ENCODE peak calls at places on chromosomes 6 and 20, in seven cellular contexts. O is brain microvascular endothelial cell, H is prostate gland, U is esophagus squamous epithelium, E is neural progenitor cell, X is kidney epithelial cell, R is A549. L is an unnamed sample.

GRCh38 chr6:168093634-168094033 is 14.6 kb upstream of the FRMD1 start:
- DNase-seq in O (no peak), H (no peak), U (no peak), E (no peak), X (no peak), R (no peak), L (no peak)

GRCh38 chr20:24991897-24992419 is 593 bp downstream of the APMAP start:
- DNase-seq in O (peak; percentile 4), H (no peak), U (no peak), E (peak; percentile 53), X (no peak), R (peak; percentile 28), L (no peak)

GRCh38 chr6:84575264-84575663 is 189.1 kb downstream of the TBX18 start:
- DNase-seq in O (peak; percentile 26), H (no peak), U (no peak), E (no peak), X (peak; percentile 81), R (no peak), L (peak; percentile 51)

GRCh38 chr20:44402391-44403193 is 47.1 kb downstream of the HNF4A start:
- DNase-seq in O (no peak), H (no peak), U (no peak), E (no peak), X (no peak), R (no peak), L (no peak)

GRCh38 chr20:57941572-57942381 is 232.0 kb upstream of the PMEPA1 start:
- DNase-seq in O (no peak), H (peak; percentile 33), U (no peak), E (no peak), X (no peak), R (no peak), L (peak; percentile 12)

GRCh38 chr6:66935612-66936011 is 1228.6 kb upstream of the EYS start:
- DNase-seq in O (no peak), H (no peak), U (no peak), E (no peak), X (no peak), R (no peak), L (no peak)

GRCh38 chr6:40782355-40782754 is 195.2 kb upstream of the LRFN2 start:
- DNase-seq in O (no peak), H (no peak), U (no peak), E (no peak), X (no peak), R (no peak), L (no peak)

GRCh38 chr6:35081426-35081851 is 59.7 kb downstream of the TCP11 start:
- DNase-seq in O (peak; percentile 46), H (no peak), U (no peak), E (no peak), X (no peak), R (no peak), L (no peak)

GRCh38 chr20:51700809-51701285 is 67.3 kb downstream of the ATP9A start:
- DNase-seq in O (peak; percentile 38), H (peak; percentile 42), U (no peak), E (peak; percentile 61), X (no peak), R (peak; percentile 52), L (peak; percentile 38)

GRCh38 chr20:34768105-34768504 is 57.3 kb downstream of the NCOA6 start:
- DNase-seq in O (peak; percentile 45), H (no peak), U (no peak), E (no peak), X (no peak), R (no peak), L (no peak)

GRCh38 chr6:128463942-128464341 is 56.5 kb downstream of the PTPRK start:
- DNase-seq in O (peak; percentile 13), H (no peak), U (no peak), E (no peak), X (no peak), R (no peak), L (peak; percentile 73)

GRCh38 chr6:39617520-39617919 is 107.7 kb downstream of the KIF6 start:
- DNase-seq in O (no peak), H (no peak), U (no peak), E (no peak), X (no peak), R (no peak), L (no peak)

GRCh38 chr6:142843344-142843743 is 101.6 kb downstream of the HIVEP2 start:
- DNase-seq in O (no peak), H (no peak), U (no peak), E (no peak), X (no peak), R (no peak), L (no peak)

GRCh38 chr6:106257195-106257594 is 68.4 kb downstream of the ATG5 start:
- DNase-seq in O (peak; percentile 52), H (no peak), U (no peak), E (no peak), X (no peak), R (no peak), L (peak; percentile 82)

GRCh38 chr6:75201076-75201475 is 4.8 kb downstream of the COL12A1 start:
- DNase-seq in O (no peak), H (no peak), U (no peak), E (no peak), X (no peak), R (no peak), L (no peak)
- H3K4me3 ChIP-seq in O (no peak overlapping the region), H (no peak overlapping the region), U (no peak overlapping the region), E (no peak overlapping the region), X (no peak overlapping the region), R (no peak overlapping the region), L (no peak overlapping the region)

DNA sequence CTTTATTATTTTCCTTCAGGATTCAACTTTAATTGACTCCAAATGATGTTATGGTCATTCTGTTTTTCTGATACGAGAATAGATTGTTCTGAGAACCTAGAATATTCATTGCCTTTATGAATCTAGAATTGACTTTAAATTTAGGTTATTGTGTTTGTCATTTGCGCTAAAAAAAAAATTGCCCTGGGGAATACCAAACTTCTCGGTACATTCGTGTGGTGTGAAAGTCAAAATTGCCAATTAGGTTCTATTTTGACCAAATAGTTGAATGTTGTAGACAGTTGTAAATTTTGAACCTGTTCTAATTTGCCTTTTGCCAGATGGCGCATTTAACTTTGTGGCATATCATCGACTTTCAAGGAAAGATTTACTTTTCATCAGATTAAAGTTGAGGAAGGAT is 3.0 kb downstream of the WTAP start:
- DNase-seq in O (no peak), H (no peak), U (no peak), E (no peak), X (no peak), R (no peak), L (no peak)
- H3K4me3 ChIP-seq in O (no peak overlapping the region), H (no peak overlapping the region), U (no peak overlapping the region), E (peak overlapping the region; percentile 97), X (no peak overlapping the region), R (no peak overlapping the region), L (no peak overlapping the region)

GRCh38 chr6:124699038-124699437 is 263.2 kb upstream of the RNF217 start:
- DNase-seq in O (no peak), H (no peak), U (no peak), E (peak; percentile 6), X (no peak), R (no peak), L (no peak)
- H3K4me3 ChIP-seq in O (no peak overlapping the region), H (no peak overlapping the region), U (no peak overlapping the region), E (no peak overlapping the region), X (no peak overlapping the region), R (no peak overlapping the region), L (no peak overlapping the region)

GRCh38 chr6:1316482-1317220 is 4.8 kb downstream of the FOXQ1 start:
- DNase-seq in O (no peak), H (no peak), U (no peak), E (peak; percentile 78), X (no peak), R (no peak), L (no peak)
- H3K4me3 ChIP-seq in O (peak overlapping the region; percentile 47), H (peak overlapping the region; percentile 35), U (peak overlapping the region; percentile 33), E (peak overlapping the region; percentile 38), X (peak overlapping the region; percentile 39), R (peak overlapping the region; percentile 41), L (peak overlapping the region; percentile 53)

GRCh38 chr20:50005378-50006020 is 22.7 kb downstream of the SNAI1 start:
- DNase-seq in O (no peak), H (no peak), U (no peak), E (no peak), X (no peak), R (no peak), L (no peak)

GRCh38 chr20:50001784-50002311 is 19.1 kb downstream of the SNAI1 start:
- DNase-seq in O (no peak), H (no peak), U (no peak), E (no peak), X (peak; percentile 39), R (no peak), L (no peak)

GRCh38 chr20:50007369-50007768 is 24.6 kb downstream of the SNAI1 start:
- DNase-seq in O (no peak), H (no peak), U (no peak), E (no peak), X (no peak), R (no peak), L (no peak)

GRCh38 chr20:50003253-50003656 is 20.5 kb downstream of the SNAI1 start:
- DNase-seq in O (peak; percentile 85), H (no peak), U (no peak), E (no peak), X (peak; percentile 39), R (no peak), L (peak; percentile 97)

GRCh38 chr20:50004175-50004574 is 21.4 kb downstream of the SNAI1 start:
- DNase-seq in O (no peak), H (no peak), U (no peak), E (no peak), X (no peak), R (no peak), L (no peak)
- H3K4me3 ChIP-seq in O (no peak overlapping the region), H (no peak overlapping the region), U (no peak overlapping the region), E (no peak overlapping the region), X (no peak overlapping the region), R (no peak overlapping the region), L (no peak overlapping the region)

DNA sequence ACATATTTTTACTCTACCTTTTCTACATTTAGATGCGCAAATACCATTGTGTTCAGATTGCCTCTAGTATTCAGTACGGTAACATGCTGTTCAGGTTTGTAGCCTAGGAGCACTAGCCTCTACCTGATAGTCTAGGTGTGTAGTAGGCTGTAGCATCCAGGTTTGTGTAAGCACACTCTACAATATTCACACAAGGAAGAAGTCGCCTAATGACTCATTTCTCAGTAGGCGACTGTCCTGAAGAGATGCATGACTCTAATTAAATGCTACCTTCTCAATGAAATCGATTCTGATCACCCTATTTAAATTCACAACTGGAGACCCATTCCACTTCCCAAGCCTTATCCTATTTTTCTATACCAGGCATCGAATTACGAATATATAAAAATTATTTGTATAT is 1.3 kb downstream of the MCUR1 start:
- DNase-seq in O (no peak), H (no peak), U (no peak), E (no peak), X (no peak), R (no peak), L (peak; percentile 32)
- H3K4me3 ChIP-seq in O (peak overlapping the region; percentile 78), H (peak overlapping the region; percentile 98), U (peak overlapping the region; percentile 99), E (peak overlapping the region; percentile 96), X (peak overlapping the region; percentile 81), R (peak overlapping the region; percentile 73), L (peak overlapping the region; percentile 89)

GRCh38 chr6:131808460-131809269 is 845 bp downstream of the ENPP1 start:
- DNase-seq in O (no peak), H (no peak), U (no peak), E (peak; percentile 11), X (no peak), R (no peak), L (no peak)
- H3K4me3 ChIP-seq in O (peak overlapping the region; percentile 70), H (peak overlapping the region; percentile 58), U (peak overlapping the region; percentile 46), E (peak overlapping the region; percentile 74), X (peak overlapping the region; percentile 45), R (peak overlapping the region; percentile 73), L (peak overlapping the region; percentile 47)